ENCODE peak calls at places on chromosome 14, in six cellular contexts. O is stimulated activated CD8-positive, alpha-beta memory T cell treated with anti-CD3 and anti-CD28 coated beads, Interleukin-7, amount 100 ng/mL, for 1 hour; Z is GM18507; N is pons; F is T-helper 1 cell; D is HFFc6. H is an unnamed sample.

GRCh38 chr14:93720981-93721483 is 67.3 kb downstream of the PRIMA1 start:
- DNase-seq in O (no peak), Z (no peak), N (no peak), F (no peak), D (no peak), H (no peak)

GRCh38 chr14:81727243-81727642 is 193.6 kb upstream of the SEL1L start:
- DNase-seq in O (no peak), Z (no peak), N (peak), F (no peak), D (no peak), H (peak)

GRCh38 chr14:65879218-65880009 is 466.9 kb downstream of the FUT8 start:
- DNase-seq in O (no peak), Z (no peak), N (no peak), F (peak), D (peak), H (no peak)

GRCh38 chr14:21220874-21221477 is 48.3 kb downstream of the HNRNPC start:
- DNase-seq in O (no peak), Z (no peak), N (no peak), F (peak), D (no peak), H (no peak)

GRCh38 chr14:23539209-23539866 is 12.2 kb downstream of the ZFHX2 start:
- DNase-seq in O (no peak), Z (peak), N (peak), F (peak), D (peak), H (peak)

GRCh38 chr14:86035882-86036281 is 505.9 kb downstream of the FLRT2 start:
- DNase-seq in O (no peak), Z (no peak), N (no peak), F (no peak), D (peak), H (peak)

GRCh38 chr14:61257469-61258057 is 23.6 kb downstream of the TMEM30B start:
- DNase-seq in O (no peak), Z (no peak), N (no peak), F (no peak), D (no peak), H (no peak)

GRCh38 chr14:101369194-101369915 is 191.9 kb upstream of the DIO3 start:
- DNase-seq in O (no peak), Z (no peak), N (no peak), F (no peak), D (no peak), H (no peak)

GRCh38 chr14:104385189-104386135 is 194.1 kb upstream of the C14orf180 start:
- DNase-seq in O (no peak), Z (no peak), N (no peak), F (no peak), D (no peak), H (no peak)

GRCh38 chr14:87756661-87757060 is 236.3 kb downstream of the GALC start:
- DNase-seq in O (no peak), Z (no peak), N (no peak), F (no peak), D (no peak), H (no peak)

GRCh38 chr14:51609987-51610283 is 41.8 kb upstream of the FRMD6 start:
- DNase-seq in O (no peak), Z (no peak), N (no peak), F (no peak), D (peak), H (no peak)